ENCODE peak calls at places on chromosomes 7 and 10, in eight cellular contexts. One of them, this sample, is unnamed.

GRCh38 chr7:29156798-29157461 is 10.6 kb upstream of the CPVL start:
- DNase-seq in stomach: no peak
- DNase-seq in lower lobe of right lung: no peak
- DNase-seq in B cell: no peak
- DNase-seq in cardiac fibroblast: no peak
- DNase-seq in heart left ventricle: no peak
- DNase-seq in HepG2: no peak
- DNase-seq in left lung: no peak
- DNase-seq in this sample: no peak

GRCh38 chr10:572696-573095 is 116.8 kb downstream of the DIP2C start:
- DNase-seq in heart left ventricle: no peak
- DNase-seq in lower lobe of right lung: no peak
- DNase-seq in HepG2: no peak
- DNase-seq in left lung: no peak
- DNase-seq in stomach: no peak
- DNase-seq in B cell: no peak
- DNase-seq in cardiac fibroblast: no peak
- DNase-seq in this sample: no peak

GRCh38 chr10:88288621-88289059 is 294.5 kb downstream of the RNLS start:
- DNase-seq in cardiac fibroblast: no peak
- DNase-seq in lower lobe of right lung: no peak
- DNase-seq in left lung: no peak
- DNase-seq in HepG2: no peak
- DNase-seq in B cell: no peak
- DNase-seq in stomach: no peak
- DNase-seq in heart left ventricle: no peak
- DNase-seq in this sample: no peak

GRCh38 chr7:73704640-73705550 is 14.6 kb downstream of the STX1A start:
- DNase-seq in HepG2: no peak
- DNase-seq in cardiac fibroblast: peak
- DNase-seq in lower lobe of right lung: peak
- DNase-seq in stomach: no peak
- DNase-seq in heart left ventricle: no peak
- DNase-seq in left lung: peak
- DNase-seq in B cell: no peak
- DNase-seq in this sample: peak

GRCh38 chr10:60377955-60378354 is 11.7 kb downstream of the ANK3 start:
- DNase-seq in stomach: no peak
- DNase-seq in B cell: no peak
- DNase-seq in cardiac fibroblast: no peak
- DNase-seq in heart left ventricle: no peak
- DNase-seq in lower lobe of right lung: no peak
- DNase-seq in HepG2: no peak
- DNase-seq in left lung: no peak
- DNase-seq in this sample: peak

GRCh38 chr10:32622409-32622808 is 176.5 kb downstream of the CCDC7 start:
- DNase-seq in left lung: no peak
- DNase-seq in HepG2: no peak
- DNase-seq in lower lobe of right lung: no peak
- DNase-seq in stomach: no peak
- DNase-seq in cardiac fibroblast: no peak
- DNase-seq in B cell: no peak
- DNase-seq in heart left ventricle: no peak
- DNase-seq in this sample: no peak

GRCh38 chr7:81725496-81726117 is 44.2 kb downstream of the HGF start:
- DNase-seq in heart left ventricle: no peak
- DNase-seq in B cell: no peak
- DNase-seq in HepG2: no peak
- DNase-seq in cardiac fibroblast: peak
- DNase-seq in left lung: no peak
- DNase-seq in lower lobe of right lung: no peak
- DNase-seq in stomach: no peak
- DNase-seq in this sample: no peak

GRCh38 chr7:657565-658119 is 68.9 kb upstream of the DNAAF5 start:
- DNase-seq in heart left ventricle: peak
- DNase-seq in left lung: no peak
- DNase-seq in lower lobe of right lung: no peak
- DNase-seq in stomach: no peak
- DNase-seq in HepG2: no peak
- DNase-seq in B cell: no peak
- DNase-seq in cardiac fibroblast: peak
- DNase-seq in this sample: no peak

GRCh38 chr10:43437141-43437860 is 390 bp downstream of the ZNF487 start:
- DNase-seq in cardiac fibroblast: peak
- DNase-seq in HepG2: no peak
- DNase-seq in heart left ventricle: no peak
- DNase-seq in B cell: no peak
- DNase-seq in lower lobe of right lung: no peak
- DNase-seq in stomach: no peak
- DNase-seq in left lung: no peak
- DNase-seq in this sample: no peak

GRCh38 chr7:56290548-56290947 is 174.3 kb upstream of the NUPR2 start:
- DNase-seq in lower lobe of right lung: no peak
- DNase-seq in HepG2: no peak
- DNase-seq in B cell: no peak
- DNase-seq in heart left ventricle: no peak
- DNase-seq in cardiac fibroblast: no peak
- DNase-seq in stomach: no peak
- DNase-seq in left lung: no peak
- DNase-seq in this sample: no peak

GRCh38 chr7:2198760-2199159 is 34.0 kb downstream of the MAD1L1 start:
- DNase-seq in cardiac fibroblast: no peak
- DNase-seq in B cell: no peak
- DNase-seq in stomach: no peak
- DNase-seq in lower lobe of right lung: no peak
- DNase-seq in left lung: no peak
- DNase-seq in heart left ventricle: no peak
- DNase-seq in HepG2: no peak
- DNase-seq in this sample: no peak

GRCh38 chr7:145276118-145276517 is 440.3 kb upstream of the TPK1 start:
- DNase-seq in B cell: no peak
- DNase-seq in heart left ventricle: no peak
- DNase-seq in HepG2: no peak
- DNase-seq in cardiac fibroblast: no peak
- DNase-seq in lower lobe of right lung: no peak
- DNase-seq in stomach: no peak
- DNase-seq in left lung: no peak
- DNase-seq in this sample: no peak

GRCh38 chr7:157224627-157225026 is 85.9 kb downstream of the UBE3C start:
- DNase-seq in B cell: no peak
- DNase-seq in HepG2: peak
- DNase-seq in heart left ventricle: no peak
- DNase-seq in lower lobe of right lung: no peak
- DNase-seq in left lung: no peak
- DNase-seq in cardiac fibroblast: peak
- DNase-seq in stomach: no peak
- DNase-seq in this sample: no peak

GRCh38 chr7:41378156-41378555 is 324.7 kb downstream of the INHBA start:
- DNase-seq in stomach: no peak
- DNase-seq in cardiac fibroblast: no peak
- DNase-seq in HepG2: no peak
- DNase-seq in heart left ventricle: no peak
- DNase-seq in B cell: no peak
- DNase-seq in left lung: no peak
- DNase-seq in lower lobe of right lung: no peak
- DNase-seq in this sample: no peak

GRCh38 chr7:93249749-93250148 is 17.6 kb downstream of the VPS50 start:
- DNase-seq in heart left ventricle: no peak
- DNase-seq in stomach: no peak
- DNase-seq in B cell: no peak
- DNase-seq in lower lobe of right lung: no peak
- DNase-seq in cardiac fibroblast: peak
- DNase-seq in HepG2: no peak
- DNase-seq in left lung: no peak
- DNase-seq in this sample: no peak

GRCh38 chr7:93239824-93240223 is 7.7 kb downstream of the VPS50 start:
- DNase-seq in B cell: no peak
- DNase-seq in HepG2: no peak
- DNase-seq in lower lobe of right lung: no peak
- DNase-seq in left lung: no peak
- DNase-seq in cardiac fibroblast: no peak
- DNase-seq in heart left ventricle: no peak
- DNase-seq in stomach: no peak
- DNase-seq in this sample: no peak

DNA sequence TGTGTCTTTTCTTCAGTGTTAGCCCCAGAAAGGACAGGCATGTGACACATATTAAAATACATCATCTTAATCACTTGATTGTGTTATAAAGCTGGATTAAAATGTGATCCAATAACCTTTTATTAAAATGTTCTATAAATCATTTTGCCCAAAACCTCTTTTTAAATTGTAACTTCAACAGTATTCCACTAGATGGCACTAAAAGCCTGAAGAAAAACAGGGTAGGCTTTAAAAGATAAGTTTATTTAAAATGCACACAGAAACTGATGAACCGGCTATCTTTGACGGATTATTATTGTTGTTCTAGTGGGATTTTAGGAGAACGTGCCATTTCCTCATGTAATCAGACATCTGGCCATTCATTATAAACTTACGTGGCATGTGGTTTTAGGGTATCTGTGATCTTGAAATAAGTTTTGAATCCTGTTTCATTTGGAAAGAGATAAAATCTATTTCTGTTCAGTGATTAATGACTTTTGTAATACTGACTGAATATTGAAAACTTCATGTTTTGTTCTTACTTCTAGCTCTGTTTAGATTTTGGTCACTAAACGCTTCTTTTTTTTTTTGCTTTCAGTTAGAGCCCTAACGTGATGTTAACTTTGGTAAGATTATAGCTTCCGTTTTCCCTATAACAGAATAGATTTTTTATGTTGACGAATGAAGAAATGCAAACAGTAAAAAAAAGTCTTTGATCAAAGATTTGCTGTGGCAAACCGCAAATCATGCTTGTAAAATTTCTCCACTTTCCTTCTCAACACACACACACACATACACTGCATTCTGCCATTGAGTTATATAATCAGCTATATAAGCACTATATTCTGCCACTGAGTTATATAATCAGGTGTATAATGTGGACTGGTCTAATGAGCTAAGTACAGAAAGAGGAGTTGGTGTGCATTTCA is 13.6 kb downstream of the VPS50 start:
- DNase-seq in lower lobe of right lung: no peak
- DNase-seq in heart left ventricle: no peak
- DNase-seq in cardiac fibroblast: peak
- DNase-seq in stomach: no peak
- DNase-seq in HepG2: peak
- DNase-seq in B cell: peak
- DNase-seq in left lung: no peak
- DNase-seq in this sample: peak
- TF ChIP-seq CTCF in lower lobe of right lung: peak
- TF ChIP-seq CTCF in heart left ventricle: peak
- TF ChIP-seq CTCF in cardiac fibroblast: peak
- TF ChIP-seq CTCF in stomach: no peak
- TF ChIP-seq CTCF in HepG2: peak
- TF ChIP-seq CTCF in B cell: peak
- TF ChIP-seq CTCF in left lung: peak
- TF ChIP-seq CTCF in this sample: peak

GRCh38 chr7:70040971-70041766 is 442.9 kb downstream of the AUTS2 start:
- DNase-seq in heart left ventricle: no peak
- DNase-seq in HepG2: no peak
- DNase-seq in stomach: no peak
- DNase-seq in cardiac fibroblast: peak
- DNase-seq in B cell: no peak
- DNase-seq in lower lobe of right lung: no peak
- DNase-seq in left lung: no peak
- DNase-seq in this sample: no peak
- TF ChIP-seq CTCF in heart left ventricle: peak
- TF ChIP-seq CTCF in HepG2: no peak
- TF ChIP-seq CTCF in stomach: no peak
- TF ChIP-seq CTCF in cardiac fibroblast: no peak
- TF ChIP-seq CTCF in B cell: peak
- TF ChIP-seq CTCF in lower lobe of right lung: peak
- TF ChIP-seq CTCF in left lung: peak
- TF ChIP-seq CTCF in this sample: no peak

DNA sequence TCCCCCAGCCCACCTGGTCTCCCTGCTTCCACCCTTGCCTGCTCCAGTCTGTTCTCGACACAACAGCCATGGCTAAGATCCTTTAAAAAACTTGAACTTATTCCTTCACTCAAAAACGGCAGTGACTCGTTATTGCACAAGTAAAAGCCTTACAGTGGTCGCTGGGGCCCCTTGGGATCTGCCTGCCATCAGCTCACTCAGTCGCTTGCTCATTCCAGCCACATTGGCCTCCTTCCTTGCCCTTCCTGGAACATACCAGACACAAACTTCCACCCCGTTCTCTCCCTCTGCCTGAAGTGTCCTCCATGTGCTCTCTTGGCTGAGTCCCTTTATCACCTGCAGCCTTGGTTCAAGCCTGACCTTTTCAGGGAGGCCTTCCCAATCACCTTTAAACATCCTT is 4.7 kb downstream of the CCNY start:
- DNase-seq in stomach: no peak
- DNase-seq in HepG2: no peak
- DNase-seq in lower lobe of right lung: no peak
- DNase-seq in heart left ventricle: peak
- DNase-seq in cardiac fibroblast: peak
- DNase-seq in B cell: no peak
- DNase-seq in left lung: no peak
- DNase-seq in this sample: no peak
- TF ChIP-seq CTCF in stomach: no peak
- TF ChIP-seq CTCF in HepG2: no peak
- TF ChIP-seq CTCF in lower lobe of right lung: no peak
- TF ChIP-seq CTCF in heart left ventricle: no peak
- TF ChIP-seq CTCF in cardiac fibroblast: no peak
- TF ChIP-seq CTCF in B cell: no peak
- TF ChIP-seq CTCF in left lung: no peak
- TF ChIP-seq CTCF in this sample: no peak

GRCh38 chr7:101882595-101883564 is 65.5 kb downstream of the CUX1 start:
- DNase-seq in cardiac fibroblast: peak
- DNase-seq in B cell: no peak
- DNase-seq in lower lobe of right lung: peak
- DNase-seq in heart left ventricle: peak
- DNase-seq in HepG2: peak
- DNase-seq in stomach: peak
- DNase-seq in left lung: peak
- DNase-seq in this sample: peak
- TF ChIP-seq CTCF in cardiac fibroblast: no peak
- TF ChIP-seq CTCF in B cell: no peak
- TF ChIP-seq CTCF in lower lobe of right lung: no peak
- TF ChIP-seq CTCF in heart left ventricle: no peak
- TF ChIP-seq CTCF in HepG2: peak
- TF ChIP-seq CTCF in stomach: no peak
- TF ChIP-seq CTCF in left lung: no peak
- TF ChIP-seq CTCF in this sample: no peak

GRCh38 chr10:102432162-102432950 is at the start of gene CUEDC2:
- DNase-seq in B cell: peak
- DNase-seq in stomach: peak
- DNase-seq in left lung: peak
- DNase-seq in HepG2: peak
- DNase-seq in heart left ventricle: peak
- DNase-seq in lower lobe of right lung: peak
- DNase-seq in cardiac fibroblast: peak
- DNase-seq in this sample: peak
- TF ChIP-seq CTCF in B cell: no peak
- TF ChIP-seq CTCF in stomach: no peak
- TF ChIP-seq CTCF in left lung: no peak
- TF ChIP-seq CTCF in HepG2: peak
- TF ChIP-seq CTCF in heart left ventricle: no peak
- TF ChIP-seq CTCF in lower lobe of right lung: no peak
- TF ChIP-seq CTCF in cardiac fibroblast: no peak
- TF ChIP-seq CTCF in this sample: no peak